ENCODE peak calls at places on chromosomes 2 and 18, in six cellular contexts. One of them, this sample, is unnamed. For H3K4me1, the result is how much of the 10 kb centered on the place peaks cover.

GRCh38 chr18:45957100-45957499 is 10.0 kb downstream of the EPG5 start:
- DNase-seq in left ventricle myocardium inferior: no peak
- DNase-seq in SJSA1: no peak
- DNase-seq in ovary: no peak
- DNase-seq in uterus: no peak
- DNase-seq in fibroblast of lung: peak
- DNase-seq in this sample: no peak

GRCh38 chr2:72147303-72147970 is at the start of gene CYP26B1:
- DNase-seq in left ventricle myocardium inferior: peak
- DNase-seq in SJSA1: no peak
- DNase-seq in ovary: peak
- DNase-seq in uterus: peak
- DNase-seq in fibroblast of lung: no peak
- DNase-seq in this sample: peak

GRCh38 chr18:31723998-31724711 is 36.5 kb downstream of the SLC25A52 start:
- DNase-seq in left ventricle myocardium inferior: peak
- DNase-seq in SJSA1: no peak
- DNase-seq in ovary: peak
- DNase-seq in uterus: peak
- DNase-seq in fibroblast of lung: peak
- DNase-seq in this sample: no peak

GRCh38 chr2:5125017-5125730 is 567.0 kb upstream of the SOX11 start:
- DNase-seq in left ventricle myocardium inferior: no peak
- DNase-seq in SJSA1: no peak
- DNase-seq in ovary: no peak
- DNase-seq in uterus: no peak
- DNase-seq in fibroblast of lung: no peak
- DNase-seq in this sample: no peak

GRCh38 chr18:9405130-9405529 is 70.2 kb upstream of the RALBP1 start:
- DNase-seq in left ventricle myocardium inferior: no peak
- DNase-seq in SJSA1: no peak
- DNase-seq in ovary: no peak
- DNase-seq in uterus: no peak
- DNase-seq in fibroblast of lung: no peak
- DNase-seq in this sample: no peak

GRCh38 chr2:11212645-11213044 is 57.4 kb downstream of the SLC66A3 start:
- DNase-seq in left ventricle myocardium inferior: no peak
- DNase-seq in SJSA1: no peak
- DNase-seq in ovary: no peak
- DNase-seq in uterus: no peak
- DNase-seq in fibroblast of lung: no peak
- DNase-seq in this sample: no peak

GRCh38 chr2:41853427-41854191 is 194.2 kb upstream of the PKDCC start:
- DNase-seq in left ventricle myocardium inferior: no peak
- DNase-seq in SJSA1: peak
- DNase-seq in ovary: peak
- DNase-seq in uterus: peak
- DNase-seq in fibroblast of lung: peak
- DNase-seq in this sample: no peak

GRCh38 chr2:55010149-55010591 is 40.1 kb downstream of the RTN4 start:
- DNase-seq in left ventricle myocardium inferior: no peak
- DNase-seq in SJSA1: no peak
- DNase-seq in ovary: no peak
- DNase-seq in uterus: no peak
- DNase-seq in fibroblast of lung: peak
- DNase-seq in this sample: no peak

GRCh38 chr2:203720011-203720410 is 13.6 kb downstream of the CD28 start:
- DNase-seq in left ventricle myocardium inferior: no peak
- DNase-seq in SJSA1: no peak
- DNase-seq in ovary: no peak
- DNase-seq in uterus: no peak
- DNase-seq in fibroblast of lung: no peak
- DNase-seq in this sample: no peak

GRCh38 chr2:54638103-54638502 is 85.4 kb upstream of the EML6 start:
- DNase-seq in left ventricle myocardium inferior: no peak
- DNase-seq in SJSA1: no peak
- DNase-seq in ovary: no peak
- DNase-seq in uterus: no peak
- DNase-seq in fibroblast of lung: no peak
- DNase-seq in this sample: no peak

GRCh38 chr2:177983183-177983788 is 89.3 kb downstream of the PDE11A start:
- DNase-seq in left ventricle myocardium inferior: no peak
- DNase-seq in SJSA1: peak
- DNase-seq in ovary: no peak
- DNase-seq in uterus: no peak
- DNase-seq in fibroblast of lung: peak
- DNase-seq in this sample: no peak

GRCh38 chr2:215793747-215794595 is 219.4 kb downstream of the MREG start:
- DNase-seq in left ventricle myocardium inferior: no peak
- DNase-seq in SJSA1: peak
- DNase-seq in ovary: no peak
- DNase-seq in uterus: no peak
- DNase-seq in fibroblast of lung: peak
- DNase-seq in this sample: no peak

GRCh38 chr2:162317910-162318279 is 589 bp downstream of the IFIH1 start:
- DNase-seq in left ventricle myocardium inferior: peak
- DNase-seq in SJSA1: peak
- DNase-seq in ovary: peak
- DNase-seq in uterus: peak
- DNase-seq in fibroblast of lung: no peak
- DNase-seq in this sample: no peak

GRCh38 chr2:95331606-95332005 is 34.5 kb downstream of the KCNIP3 start:
- DNase-seq in left ventricle myocardium inferior: peak
- DNase-seq in SJSA1: no peak
- DNase-seq in ovary: no peak
- DNase-seq in uterus: no peak
- DNase-seq in fibroblast of lung: no peak
- DNase-seq in this sample: no peak

GRCh38 chr2:45166229-45166890 is 157.1 kb upstream of the SIX2 start:
- DNase-seq in left ventricle myocardium inferior: no peak
- DNase-seq in SJSA1: no peak
- DNase-seq in ovary: no peak
- DNase-seq in uterus: no peak
- DNase-seq in fibroblast of lung: no peak
- DNase-seq in this sample: no peak

GRCh38 chr18:46950064-46950656 is 32.8 kb downstream of the KATNAL2 start:
- DNase-seq in left ventricle myocardium inferior: no peak
- DNase-seq in SJSA1: no peak
- DNase-seq in ovary: no peak
- DNase-seq in uterus: no peak
- DNase-seq in fibroblast of lung: peak
- DNase-seq in this sample: no peak

GRCh38 chr18:39801848-39802247 is 2153.2 kb upstream of the PIK3C3 start:
- DNase-seq in left ventricle myocardium inferior: no peak
- DNase-seq in SJSA1: no peak
- DNase-seq in ovary: no peak
- DNase-seq in uterus: no peak
- DNase-seq in fibroblast of lung: no peak
- DNase-seq in this sample: no peak

GRCh38 chr2:230346465-230346864 is 19.5 kb downstream of the SP140L start:
- DNase-seq in left ventricle myocardium inferior: no peak
- DNase-seq in SJSA1: no peak
- DNase-seq in ovary: no peak
- DNase-seq in uterus: no peak
- DNase-seq in fibroblast of lung: no peak
- DNase-seq in this sample: no peak

GRCh38 chr2:171049691-171050090 is 111.0 kb downstream of the TLK1 start:
- DNase-seq in left ventricle myocardium inferior: no peak
- DNase-seq in SJSA1: no peak
- DNase-seq in ovary: no peak
- DNase-seq in uterus: no peak
- DNase-seq in fibroblast of lung: no peak
- DNase-seq in this sample: no peak

GRCh38 chr2:44324971-44325426 is 36.3 kb downstream of the PREPL start:
- DNase-seq in left ventricle myocardium inferior: peak
- DNase-seq in SJSA1: no peak
- DNase-seq in ovary: no peak
- DNase-seq in uterus: no peak
- DNase-seq in fibroblast of lung: peak
- DNase-seq in this sample: no peak

GRCh38 chr18:50751947-50752346 is 67.9 kb downstream of the MRO start:
- DNase-seq in left ventricle myocardium inferior: no peak
- DNase-seq in SJSA1: no peak
- DNase-seq in ovary: no peak
- DNase-seq in uterus: no peak
- DNase-seq in fibroblast of lung: no peak
- DNase-seq in this sample: no peak

GRCh38 chr2:170226216-170226615 is 48.3 kb downstream of the MYO3B start:
- DNase-seq in left ventricle myocardium inferior: no peak
- DNase-seq in SJSA1: no peak
- DNase-seq in ovary: no peak
- DNase-seq in uterus: no peak
- DNase-seq in fibroblast of lung: no peak
- DNase-seq in this sample: no peak

GRCh38 chr2:39469807-39470206 is 32.7 kb upstream of the MAP4K3 start:
- DNase-seq in left ventricle myocardium inferior: no peak
- DNase-seq in SJSA1: no peak
- DNase-seq in ovary: no peak
- DNase-seq in uterus: no peak
- DNase-seq in fibroblast of lung: peak
- DNase-seq in this sample: no peak

GRCh38 chr18:58202406-58202730 is 158.3 kb downstream of the NEDD4L start:
- DNase-seq in left ventricle myocardium inferior: no peak
- DNase-seq in SJSA1: peak
- DNase-seq in ovary: no peak
- DNase-seq in uterus: no peak
- DNase-seq in fibroblast of lung: no peak
- DNase-seq in this sample: no peak

GRCh38 chr2:240383871-240384700 is 51.4 kb upstream of the GPC1 start:
- DNase-seq in left ventricle myocardium inferior: peak
- DNase-seq in SJSA1: no peak
- DNase-seq in ovary: no peak
- DNase-seq in uterus: no peak
- DNase-seq in fibroblast of lung: no peak
- DNase-seq in this sample: no peak

DNA sequence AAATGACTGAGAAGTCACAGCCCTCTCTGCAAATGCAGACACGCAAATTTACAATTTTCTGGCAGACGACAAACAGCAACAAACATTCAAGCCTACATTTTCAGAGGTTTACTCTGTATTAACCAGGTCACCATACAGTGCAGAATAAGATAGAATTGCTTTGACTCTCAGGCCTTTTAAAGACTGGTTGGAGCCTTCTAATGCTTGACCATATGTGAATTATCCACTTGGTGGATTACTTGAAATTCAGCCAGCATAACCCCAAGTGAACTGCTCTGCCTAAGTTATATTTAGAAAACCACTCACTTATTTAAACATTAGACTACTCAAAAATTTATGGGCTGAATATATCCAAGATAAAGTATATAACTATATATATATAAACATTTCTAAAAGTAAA is 280.9 kb upstream of the STON1 start:
- DNase-seq in left ventricle myocardium inferior: no peak
- DNase-seq in SJSA1: no peak
- DNase-seq in ovary: no peak
- DNase-seq in uterus: no peak
- DNase-seq in fibroblast of lung: peak
- DNase-seq in this sample: no peak
- H3K4me1 ChIP-seq in left ventricle myocardium inferior: under half
- H3K4me1 ChIP-seq in SJSA1: under half
- H3K4me1 ChIP-seq in ovary: under half
- H3K4me1 ChIP-seq in uterus: under half
- H3K4me1 ChIP-seq in fibroblast of lung: under half
- H3K4me1 ChIP-seq in this sample: under half

GRCh38 chr18:67599277-67599676 is 82.8 kb upstream of the DSEL start:
- DNase-seq in left ventricle myocardium inferior: no peak
- DNase-seq in SJSA1: peak
- DNase-seq in ovary: no peak
- DNase-seq in uterus: no peak
- DNase-seq in fibroblast of lung: peak
- DNase-seq in this sample: no peak
- H3K4me1 ChIP-seq in left ventricle myocardium inferior: under half
- H3K4me1 ChIP-seq in SJSA1: under half
- H3K4me1 ChIP-seq in ovary: under half
- H3K4me1 ChIP-seq in uterus: under half
- H3K4me1 ChIP-seq in fibroblast of lung: under half
- H3K4me1 ChIP-seq in this sample: under half

GRCh38 chr2:38098351-38099095 is 22.6 kb upstream of the CYP1B1 start:
- DNase-seq in left ventricle myocardium inferior: no peak
- DNase-seq in SJSA1: no peak
- DNase-seq in ovary: no peak
- DNase-seq in uterus: no peak
- DNase-seq in fibroblast of lung: no peak
- DNase-seq in this sample: no peak

GRCh38 chr2:38095079-38095478 is 19.1 kb upstream of the CYP1B1 start:
- DNase-seq in left ventricle myocardium inferior: no peak
- DNase-seq in SJSA1: no peak
- DNase-seq in ovary: no peak
- DNase-seq in uterus: no peak
- DNase-seq in fibroblast of lung: no peak
- DNase-seq in this sample: no peak

GRCh38 chr2:38097611-38098350 is 21.8 kb upstream of the CYP1B1 start:
- DNase-seq in left ventricle myocardium inferior: no peak
- DNase-seq in SJSA1: peak
- DNase-seq in ovary: no peak
- DNase-seq in uterus: no peak
- DNase-seq in fibroblast of lung: peak
- DNase-seq in this sample: no peak

GRCh38 chr2:38095655-38095995 is 19.7 kb upstream of the CYP1B1 start:
- DNase-seq in left ventricle myocardium inferior: no peak
- DNase-seq in SJSA1: no peak
- DNase-seq in ovary: no peak
- DNase-seq in uterus: no peak
- DNase-seq in fibroblast of lung: no peak
- DNase-seq in this sample: no peak

DNA sequence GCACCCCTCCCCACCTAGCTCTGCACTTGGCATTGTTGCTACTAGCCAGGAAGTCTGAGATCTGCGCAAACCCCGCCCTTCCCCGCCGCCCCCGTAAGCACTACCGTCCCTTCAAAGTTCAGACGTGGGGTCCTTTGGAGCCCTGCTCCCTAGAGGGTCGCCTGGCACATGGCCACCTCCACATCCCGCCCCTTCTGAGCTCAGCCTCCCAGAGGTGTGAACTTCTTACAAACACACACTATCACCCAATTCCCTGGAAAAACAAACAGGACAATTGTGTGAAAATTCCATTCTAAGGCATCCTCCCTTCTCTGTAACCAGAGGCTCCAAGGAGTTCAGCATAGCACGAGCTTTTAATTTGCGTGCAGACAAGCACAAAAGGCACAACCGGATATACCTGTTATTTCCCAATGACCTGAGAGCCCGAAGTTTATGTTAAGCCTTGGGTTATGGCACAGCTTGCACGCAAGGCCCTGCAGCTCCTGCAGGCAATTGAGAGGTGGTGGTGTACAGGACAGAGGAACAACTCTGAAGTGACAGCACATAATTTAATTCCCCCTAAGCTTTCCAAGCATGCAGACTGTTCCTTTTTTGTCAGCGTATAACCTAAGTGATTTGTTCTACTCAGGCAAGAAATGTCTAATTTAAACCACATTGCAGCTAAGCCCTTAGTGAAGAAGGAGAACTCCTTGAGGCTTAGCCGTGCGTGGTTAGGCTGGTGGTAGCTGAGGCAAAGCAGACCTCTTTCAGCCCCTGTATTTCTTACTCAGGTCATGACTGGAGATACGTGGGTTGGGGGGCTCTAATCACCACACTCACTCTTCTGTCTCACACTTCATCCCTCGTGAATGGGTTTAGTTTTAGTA is 20.3 kb upstream of the CYP1B1 start:
- DNase-seq in left ventricle myocardium inferior: peak
- DNase-seq in SJSA1: peak
- DNase-seq in ovary: no peak
- DNase-seq in uterus: no peak
- DNase-seq in fibroblast of lung: no peak
- DNase-seq in this sample: no peak
- H3K4me1 ChIP-seq in left ventricle myocardium inferior: half or more
- H3K4me1 ChIP-seq in SJSA1: half or more
- H3K4me1 ChIP-seq in ovary: under half
- H3K4me1 ChIP-seq in uterus: under half
- H3K4me1 ChIP-seq in fibroblast of lung: under half
- H3K4me1 ChIP-seq in this sample: under half

GRCh38 chr18:59911600-59911999 is 11.8 kb downstream of the PMAIP1 start:
- DNase-seq in left ventricle myocardium inferior: no peak
- DNase-seq in SJSA1: no peak
- DNase-seq in ovary: no peak
- DNase-seq in uterus: no peak
- DNase-seq in fibroblast of lung: no peak
- DNase-seq in this sample: no peak
- H3K4me1 ChIP-seq in left ventricle myocardium inferior: under half
- H3K4me1 ChIP-seq in SJSA1: half or more
- H3K4me1 ChIP-seq in ovary: under half
- H3K4me1 ChIP-seq in uterus: under half
- H3K4me1 ChIP-seq in fibroblast of lung: under half
- H3K4me1 ChIP-seq in this sample: under half